ENCODE peak calls at places on chromosomes 3 and 15, in four cellular contexts. One of them, this sample, is unnamed.

GRCh38 chr3:171871392-171872274 is 28.5 kb downstream of the TMEM212 start:
- DNase-seq in GM12878: no peak
- DNase-seq in HepG2: no peak
- DNase-seq in K562: no peak
- DNase-seq in this sample: no peak

GRCh38 chr3:171190668-171191067 is 164.1 kb upstream of the SLC2A2 start:
- DNase-seq in HepG2: no peak
- DNase-seq in GM12878: no peak
- DNase-seq in K562: no peak
- DNase-seq in this sample: no peak

GRCh38 chr3:100045696-100046095 is 68.6 kb downstream of the FILIP1L start:
- DNase-seq in HepG2: no peak
- DNase-seq in GM12878: no peak
- DNase-seq in K562: peak; percentile 10
- DNase-seq in this sample: no peak

GRCh38 chr3:29291262-29291981 is 10.6 kb downstream of the RBMS3 start:
- DNase-seq in GM12878: no peak
- DNase-seq in HepG2: peak; percentile 37
- DNase-seq in K562: no peak
- DNase-seq in this sample: no peak

GRCh38 chr3:160665784-160666526 is 11.0 kb upstream of the ARL14 start:
- DNase-seq in GM12878: peak; percentile 74
- DNase-seq in K562: no peak
- DNase-seq in HepG2: no peak
- DNase-seq in this sample: no peak

GRCh38 chr3:56502738-56503137 is 34.5 kb upstream of the ERC2 start:
- DNase-seq in K562: no peak
- DNase-seq in HepG2: no peak
- DNase-seq in GM12878: no peak
- DNase-seq in this sample: no peak

GRCh38 chr3:33636125-33636855 is 81.8 kb downstream of the CLASP2 start:
- DNase-seq in GM12878: no peak
- DNase-seq in K562: peak; percentile 39
- DNase-seq in HepG2: peak; percentile 56
- DNase-seq in this sample: peak; percentile 52

GRCh38 chr3:46228259-46229222 is 13.7 kb upstream of the CCR3 start:
- DNase-seq in K562: no peak
- DNase-seq in HepG2: no peak
- DNase-seq in GM12878: no peak
- DNase-seq in this sample: no peak

GRCh38 chr15:22786868-22787698 is 639 bp downstream of the NIPA1 start:
- DNase-seq in K562: peak; percentile 70
- DNase-seq in GM12878: no peak
- DNase-seq in HepG2: peak; percentile 10
- DNase-seq in this sample: peak; percentile 16

DNA sequence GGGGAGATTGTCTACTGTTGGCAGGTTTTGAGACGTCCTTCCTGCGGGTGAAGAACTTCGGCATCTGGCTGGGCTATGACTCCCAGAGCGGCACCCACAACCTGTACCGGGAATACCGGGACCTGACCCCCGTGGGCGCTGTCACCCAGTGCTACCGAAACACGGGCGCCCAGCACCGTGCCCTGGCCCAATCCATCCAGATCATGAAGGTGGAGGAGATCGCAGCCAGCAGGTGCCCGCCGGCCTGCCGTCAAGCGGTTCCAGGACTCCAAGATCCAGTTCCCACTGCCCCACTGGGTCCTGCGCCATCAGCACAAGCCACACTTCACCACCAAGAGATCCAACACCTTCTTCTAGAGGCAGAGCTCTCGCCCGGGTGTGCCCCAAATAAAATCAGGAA is 194.9 kb upstream of the EPHA6 start:
- DNase-seq in HepG2: no peak
- DNase-seq in GM12878: no peak
- DNase-seq in K562: no peak
- DNase-seq in this sample: no peak
- TF ChIP-seq FOXM1 in HepG2: no peak
- TF ChIP-seq FOXM1 in GM12878: no peak
- TF ChIP-seq FOXM1 in K562: no peak
- TF ChIP-seq FOXM1 in this sample: no peak

DNA sequence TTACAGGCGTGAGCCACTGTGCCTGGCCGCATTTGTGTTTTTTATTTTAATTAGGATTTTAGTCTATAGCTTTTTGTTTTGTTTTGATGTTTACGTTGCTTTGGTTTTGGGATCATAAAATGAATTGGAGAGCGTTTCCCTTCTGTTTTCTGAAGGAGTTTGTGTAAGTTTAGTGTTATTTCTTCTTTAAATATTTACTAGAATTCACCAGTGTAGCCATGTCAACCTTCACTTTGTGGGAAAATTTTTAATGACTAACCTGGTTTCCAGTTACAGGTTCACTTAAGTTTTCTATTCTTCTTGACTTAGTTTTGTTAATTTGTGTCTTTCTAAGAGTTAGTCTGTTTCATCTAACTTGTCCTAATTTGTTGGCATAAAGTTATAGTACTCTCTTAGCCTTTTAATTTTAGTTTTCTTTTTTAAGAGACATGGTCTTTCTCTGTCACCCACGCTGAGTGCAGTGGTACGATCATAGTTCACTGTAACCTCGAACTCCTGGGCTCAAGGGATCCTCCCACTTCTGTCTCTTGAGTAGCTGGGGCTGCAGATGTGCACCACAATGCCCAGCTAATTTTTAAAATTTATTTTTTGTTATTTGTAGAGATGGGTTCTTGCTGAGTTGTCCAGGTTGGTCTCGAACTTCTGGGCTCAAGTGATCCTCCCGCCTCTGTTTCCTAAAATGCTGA is 61.0 kb downstream of the CHD2 start:
- DNase-seq in K562: no peak
- DNase-seq in HepG2: no peak
- DNase-seq in GM12878: no peak
- DNase-seq in this sample: no peak
- TF ChIP-seq FOXK2 in K562: no peak
- TF ChIP-seq FOXK2 in HepG2: no peak
- TF ChIP-seq FOXK2 in GM12878: no peak
- TF ChIP-seq FOXK2 in this sample: no peak

GRCh38 chr3:196195664-196196255 is 15.4 kb downstream of the ZDHHC19 start:
- DNase-seq in K562: no peak
- DNase-seq in HepG2: no peak
- DNase-seq in GM12878: no peak
- DNase-seq in this sample: no peak
- TF ChIP-seq BHLHE40 in K562: no peak
- TF ChIP-seq BHLHE40 in HepG2: no peak
- TF ChIP-seq BHLHE40 in GM12878: no peak
- TF ChIP-seq BHLHE40 in this sample: no peak

GRCh38 chr15:90644946-90645725 is 72.0 kb upstream of the BLM start:
- DNase-seq in HepG2: no peak
- DNase-seq in K562: no peak
- DNase-seq in GM12878: no peak
- DNase-seq in this sample: no peak

GRCh38 chr15:90645873-90646605 is 71.1 kb upstream of the BLM start:
- DNase-seq in GM12878: no peak
- DNase-seq in K562: no peak
- DNase-seq in HepG2: no peak
- DNase-seq in this sample: no peak

GRCh38 chr15:90648137-90649070 is 68.7 kb upstream of the BLM start:
- DNase-seq in K562: peak; percentile 72
- DNase-seq in HepG2: peak; percentile 51
- DNase-seq in GM12878: no peak
- DNase-seq in this sample: peak; percentile 79

GRCh38 chr15:90646662-90647305 is 70.4 kb upstream of the BLM start:
- DNase-seq in GM12878: no peak
- DNase-seq in K562: peak; percentile 58
- DNase-seq in HepG2: no peak
- DNase-seq in this sample: no peak

DNA sequence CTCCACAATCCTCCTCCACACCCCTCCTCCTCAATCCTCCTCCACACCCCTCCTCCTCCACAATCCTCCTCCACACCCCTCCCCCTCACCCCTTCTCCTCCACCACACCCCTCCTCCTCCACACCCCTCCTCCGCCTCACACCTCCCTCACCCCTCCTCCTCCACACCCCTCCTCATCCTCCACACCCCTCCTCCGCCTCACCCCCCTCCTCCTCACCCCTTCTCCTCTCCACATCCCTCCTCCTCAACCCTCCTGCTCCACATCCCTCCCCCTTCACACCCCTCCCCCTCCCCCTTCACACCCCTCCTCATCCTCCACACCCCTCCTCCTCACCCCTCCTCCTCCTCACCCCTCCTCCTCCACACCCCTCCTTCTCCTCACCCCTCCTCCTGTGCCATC is 69.8 kb upstream of the BLM start:
- DNase-seq in GM12878: no peak
- DNase-seq in K562: peak; percentile 38
- DNase-seq in HepG2: no peak
- DNase-seq in this sample: no peak
- TF ChIP-seq FOXM1 in GM12878: no peak
- TF ChIP-seq FOXM1 in K562: no peak
- TF ChIP-seq FOXM1 in HepG2: no peak
- TF ChIP-seq FOXM1 in this sample: no peak

GRCh38 chr3:179460260-179460659 is 9.0 kb upstream of the GNB4 start:
- DNase-seq in K562: no peak
- DNase-seq in GM12878: no peak
- DNase-seq in HepG2: no peak
- DNase-seq in this sample: no peak

GRCh38 chr3:179463299-179463698 is 12.0 kb upstream of the GNB4 start:
- DNase-seq in GM12878: no peak
- DNase-seq in HepG2: no peak
- DNase-seq in K562: no peak
- DNase-seq in this sample: no peak

GRCh38 chr3:179464296-179465092 is 13.2 kb upstream of the GNB4 start:
- DNase-seq in HepG2: no peak
- DNase-seq in K562: no peak
- DNase-seq in GM12878: no peak
- DNase-seq in this sample: no peak
- TF ChIP-seq FOXK2 in HepG2: no peak
- TF ChIP-seq FOXK2 in K562: no peak
- TF ChIP-seq FOXK2 in GM12878: no peak
- TF ChIP-seq FOXK2 in this sample: no peak

DNA sequence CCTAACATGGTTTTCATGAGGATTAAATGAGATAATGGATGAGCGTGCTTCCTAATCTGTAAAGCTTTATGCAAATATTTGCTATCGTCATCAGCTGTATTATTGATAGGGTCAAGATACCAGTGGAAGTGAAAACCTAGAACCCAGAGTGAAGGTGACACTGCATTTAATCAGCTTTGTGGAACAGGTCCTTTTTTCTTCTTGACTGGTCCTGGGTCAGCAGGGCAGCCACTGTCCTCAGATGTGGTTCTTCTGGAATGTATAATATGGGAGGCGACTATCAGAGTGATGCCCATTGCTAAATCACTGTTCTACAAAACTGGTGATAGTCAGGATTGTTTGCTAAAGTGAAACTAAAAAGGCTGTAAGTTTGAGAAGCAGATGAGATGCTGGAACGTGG is 41.4 kb downstream of the SORD start:
- DNase-seq in K562: no peak
- DNase-seq in GM12878: no peak
- DNase-seq in HepG2: peak; percentile 84
- DNase-seq in this sample: no peak
- TF ChIP-seq BHLHE40 in K562: no peak
- TF ChIP-seq BHLHE40 in GM12878: no peak
- TF ChIP-seq BHLHE40 in HepG2: no peak
- TF ChIP-seq BHLHE40 in this sample: no peak

DNA sequence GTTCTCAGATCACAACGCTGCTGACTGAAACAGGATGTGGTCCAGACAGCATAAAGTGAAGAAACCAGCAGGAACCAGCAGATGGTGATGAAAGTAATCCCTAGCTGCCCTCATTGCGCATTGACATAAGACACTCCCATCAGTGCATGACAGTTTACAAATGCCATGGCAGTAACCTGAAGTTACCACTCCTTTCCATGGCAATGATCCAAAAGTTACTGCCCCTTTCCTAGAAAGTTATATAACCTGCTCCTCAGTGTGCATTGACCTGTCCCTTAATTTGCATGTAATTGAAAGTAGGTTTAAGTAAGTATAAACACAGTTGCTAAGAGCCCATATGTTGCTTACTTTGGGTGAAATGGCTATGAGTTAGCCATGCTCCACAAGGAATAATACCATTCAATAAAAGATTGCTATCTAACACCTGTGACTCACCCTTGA is 149.1 kb upstream of the CD96 start:
- DNase-seq in HepG2: no peak
- DNase-seq in GM12878: no peak
- DNase-seq in K562: no peak
- DNase-seq in this sample: no peak
- TF ChIP-seq FOXM1 in HepG2: no peak
- TF ChIP-seq FOXM1 in GM12878: no peak
- TF ChIP-seq FOXM1 in K562: no peak
- TF ChIP-seq FOXM1 in this sample: no peak

DNA sequence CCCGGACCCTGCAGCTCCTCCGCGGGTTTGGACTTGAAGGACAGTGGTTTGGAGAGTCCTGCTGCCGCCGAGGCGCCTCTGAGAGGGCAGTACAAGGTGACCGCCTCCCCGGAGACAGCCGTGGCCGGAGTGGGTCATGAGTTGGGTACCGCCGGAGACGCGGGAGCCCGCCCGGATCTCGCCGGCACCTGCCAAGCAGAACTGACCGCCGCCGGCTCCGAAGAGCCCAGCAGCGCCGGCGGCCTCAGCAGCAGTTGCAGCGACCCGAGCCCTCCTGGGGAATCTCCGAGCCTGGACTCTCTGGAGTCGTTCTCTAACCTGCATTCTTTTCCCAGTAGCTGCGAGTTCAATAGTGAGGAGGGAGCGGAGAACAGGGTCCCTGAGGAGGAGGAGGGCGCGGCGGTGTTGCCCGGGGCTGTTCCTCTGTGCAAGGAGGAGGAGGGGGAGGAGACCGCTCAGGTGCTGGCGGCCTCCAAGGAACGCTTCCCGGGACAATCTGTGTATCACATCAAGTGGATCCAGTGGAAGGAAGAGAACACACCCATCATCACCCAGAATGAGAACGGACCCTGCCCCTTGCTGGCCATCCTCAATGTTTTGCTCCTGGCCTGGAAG is 626 bp downstream of the MINDY2 start:
- DNase-seq in HepG2: no peak
- DNase-seq in GM12878: no peak
- DNase-seq in K562: peak; percentile 50
- DNase-seq in this sample: peak; percentile 18
- TF ChIP-seq FOXK2 in HepG2: no peak
- TF ChIP-seq FOXK2 in GM12878: no peak
- TF ChIP-seq FOXK2 in K562: no peak
- TF ChIP-seq FOXK2 in this sample: no peak

This sample was measured in HEK293T.